ENCODE peak calls at places on chromosomes 13 and 19, in seven cellular contexts. B is HepG2, E is K562, N is H1, K is GM12878, Y is SK-N-SH, J is HCT116. Z is an unnamed sample.

GRCh38 chr13:44879452-44880058 is 109.7 kb downstream of the NUFIP1 start:
- DNase-seq in E (peak; percentile 16), B (no peak), N (no peak), Y (peak; percentile 18), K (peak; percentile 8), J (peak; percentile 40), Z (peak; percentile 55)

GRCh38 chr13:76764429-76764828 is 121.8 kb downstream of the KCTD12 start:
- DNase-seq in E (no peak), J (no peak), N (no peak), B (no peak), Y (no peak), K (no peak), Z (no peak)

GRCh38 chr13:108859202-108860012 is 230.0 kb downstream of the MYO16 start:
- DNase-seq in Y (no peak), K (no peak), J (no peak), N (no peak), B (no peak), E (no peak), Z (peak; percentile 52)

GRCh38 chr19:38721977-38722773 is 22.1 kb downstream of the CAPN12 start:
- DNase-seq in K (no peak), J (no peak), N (no peak), E (no peak), B (peak; percentile 96), Y (no peak), Z (no peak)

GRCh38 chr19:32852216-32852615 is 17.4 kb downstream of the SLC7A9 start:
- DNase-seq in N (no peak), E (no peak), B (no peak), J (no peak), K (no peak), Y (no peak), Z (no peak)

GRCh38 chr13:111920306-111920931 is 146.5 kb upstream of the SOX1 start:
- DNase-seq in Y (no peak), N (no peak), B (no peak), K (no peak), E (no peak), J (no peak), Z (no peak)

GRCh38 chr13:80716610-80717081 is 375.7 kb upstream of the SPRY2 start:
- DNase-seq in E (peak; percentile 23), J (no peak), N (peak; percentile 46), K (no peak), B (no peak), Y (no peak), Z (no peak)

GRCh38 chr19:1055886-1056620 is 10.9 kb upstream of the ARHGAP45 start:
- DNase-seq in J (no peak), Y (no peak), N (no peak), K (no peak), E (no peak), B (no peak), Z (no peak)

GRCh38 chr19:37251308-37252229 is 33.6 kb downstream of the ZNF383 start:
- DNase-seq in Y (peak; percentile 92), E (no peak), K (peak; percentile 54), N (no peak), B (no peak), J (no peak), Z (peak; percentile 97)

GRCh38 chr19:1089126-1089771 is 5.9 kb downstream of the POLR2E start:
- DNase-seq in Y (no peak), B (no peak), E (no peak), J (no peak), N (no peak), K (no peak), Z (no peak)

GRCh38 chr19:51462276-51462675 is 4.0 kb upstream of the SIGLEC8 start:
- DNase-seq in K (no peak), J (no peak), B (no peak), Y (no peak), E (no peak), N (no peak), Z (no peak)

GRCh38 chr13:110540871-110541525 is 20.5 kb downstream of the RAB20 start:
- DNase-seq in K (no peak), B (no peak), E (no peak), J (no peak), Y (no peak), N (no peak), Z (no peak)

GRCh38 chr19:50695251-50696064 is 24.1 kb downstream of the SHANK1 start:
- DNase-seq in J (no peak), N (peak; percentile 82), K (no peak), B (no peak), Y (peak; percentile 97), E (peak; percentile 53), Z (peak; percentile 31)

GRCh38 chr13:45353895-45354294 is 12.9 kb upstream of the TPT1 start:
- DNase-seq in K (no peak), J (no peak), N (no peak), E (no peak), Y (no peak), B (no peak), Z (no peak)

GRCh38 chr19:23784274-23784673 is 25.6 kb upstream of the ZNF681 start:
- DNase-seq in K (peak; percentile 4), J (no peak), Y (no peak), N (no peak), B (no peak), E (no peak), Z (no peak)

GRCh38 chr19:5292843-5293606 is 47.6 kb downstream of the PTPRS start:
- DNase-seq in Y (peak; percentile 99), J (no peak), K (no peak), E (peak; percentile 72), B (no peak), N (no peak), Z (peak; percentile 90)

GRCh38 chr19:38663957-38664502 is 16.6 kb downstream of the ACTN4 start:
- DNase-seq in K (no peak), N (no peak), B (no peak), J (no peak), E (peak; percentile 76), Y (no peak), Z (no peak)

GRCh38 chr13:106440846-106441245 is 94.6 kb downstream of the EFNB2 start:
- DNase-seq in J (no peak), E (no peak), Y (no peak), N (no peak), B (no peak), K (no peak), Z (no peak)

GRCh38 chr13:60351816-60352215 is 45.2 kb upstream of the TDRD3 start:
- DNase-seq in J (no peak), Y (no peak), K (no peak), N (no peak), E (no peak), B (no peak), Z (no peak)

GRCh38 chr19:35783469-35784400 is 8.4 kb downstream of the ARHGAP33 start:
- DNase-seq in N (no peak), J (no peak), E (peak; percentile 17), Y (no peak), B (no peak), K (no peak), Z (no peak)

GRCh38 chr13:35283856-35284255 is 192.6 kb downstream of the MAB21L1 start:
- DNase-seq in N (no peak), Y (no peak), J (no peak), E (no peak), K (no peak), B (peak; percentile 80), Z (peak; percentile 42)

GRCh38 chr13:80504453-80504852 is 163.5 kb upstream of the SPRY2 start:
- DNase-seq in N (no peak), J (no peak), B (no peak), E (no peak), Y (no peak), K (no peak), Z (no peak)

GRCh38 chr19:5775668-5776309 is 8.8 kb downstream of the PRR22 start:
- DNase-seq in N (no peak), K (no peak), E (no peak), B (no peak), Y (no peak), J (no peak), Z (no peak)

GRCh38 chr19:4557971-4558941 is 1.2 kb downstream of the SEMA6B start:
- DNase-seq in N (peak; percentile 92), Y (peak; percentile 83), K (no peak), B (no peak), E (peak; percentile 63), J (no peak), Z (no peak)

GRCh38 chr13:114281351-114282142 is at the start of gene UPF3A:
- DNase-seq in J (peak; percentile 81), N (peak; percentile 94), E (peak; percentile 95), Y (peak; percentile 95), K (peak; percentile 62), B (peak; percentile 83), Z (peak; percentile 94)

GRCh38 chr19:29378126-29378525 is 147.7 kb upstream of the VSTM2B start:
- DNase-seq in N (peak; percentile 10), B (no peak), Y (no peak), J (no peak), K (no peak), E (no peak), Z (no peak)

GRCh38 chr19:56874530-56874929 is 34.0 kb upstream of the PEG3 start:
- DNase-seq in K (no peak), B (no peak), Y (no peak), J (no peak), N (no peak), E (no peak), Z (no peak)
- TF ChIP-seq JUND in K (no peak), B (no peak), Y (no peak), J (no peak), N (no peak), E (no peak), Z (no peak)

GRCh38 chr13:32443111-32443510 is 15.2 kb upstream of the N4BP2L1 start:
- DNase-seq in N (no peak), E (peak; percentile 8), Y (peak; percentile 38), J (peak; percentile 2), K (peak; percentile 60), B (peak; percentile 69), Z (peak; percentile 30)
- TF ChIP-seq JUND in N (no peak), E (no peak), Y (no peak), J (no peak), K (no peak), B (no peak), Z (no peak)

DNA sequence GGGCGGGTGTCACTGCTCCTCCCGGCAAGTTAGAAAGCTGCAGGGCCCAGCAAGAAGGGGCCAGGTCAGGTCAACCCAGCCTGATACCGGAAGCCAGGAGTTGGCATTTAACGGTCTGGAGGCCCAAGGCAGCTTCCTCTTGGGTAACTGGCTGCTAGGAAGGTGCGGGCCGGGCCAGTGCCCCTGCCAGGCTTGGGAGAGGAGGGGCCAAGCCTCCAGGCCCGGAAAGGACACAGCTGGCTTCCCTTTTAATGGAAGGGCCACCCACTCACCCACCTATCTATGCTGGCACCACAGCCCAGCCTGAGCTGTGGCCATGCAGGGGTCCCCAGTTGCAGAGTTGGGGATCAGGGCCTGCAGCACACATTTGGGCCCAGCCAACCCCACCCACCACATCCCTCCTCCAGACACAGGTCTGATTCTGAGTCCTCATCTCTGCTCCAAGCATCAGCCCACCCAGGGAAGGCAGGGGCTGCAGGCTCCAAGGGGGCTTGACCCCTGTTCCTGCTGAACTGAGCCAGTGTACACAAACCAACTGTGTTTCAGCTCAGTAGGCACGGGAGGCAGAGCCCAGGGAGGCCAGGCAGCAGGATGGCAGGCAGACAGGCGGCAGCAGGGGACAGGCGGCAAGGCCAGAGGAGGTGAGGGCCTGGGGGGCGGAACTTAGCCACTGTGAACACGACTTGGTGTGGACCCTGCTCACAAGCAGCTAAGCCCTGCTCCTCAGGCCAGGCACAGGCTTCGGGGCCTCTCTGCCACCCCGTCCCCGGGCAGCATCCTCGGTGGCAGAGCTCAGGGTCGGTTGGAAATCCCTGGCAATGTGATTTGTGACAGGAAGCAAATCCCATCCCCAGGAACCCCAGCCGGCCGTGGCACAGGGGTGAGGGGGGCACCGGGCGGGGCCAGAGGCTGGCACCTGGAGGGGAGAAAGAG is 40.8 kb downstream of the ZSWIM4 start:
- DNase-seq in B (no peak), N (no peak), E (no peak), K (no peak), J (no peak), Y (no peak), Z (no peak)
- TF ChIP-seq JUND in B (no peak), N (no peak), E (no peak), K (no peak), J (no peak), Y (no peak), Z (no peak)

GRCh38 chr19:13937479-13938360 is 497 bp downstream of the PODNL1 start:
- DNase-seq in B (no peak), N (no peak), K (no peak), Y (peak; percentile 87), E (no peak), J (no peak), Z (no peak)
- TF ChIP-seq JUND in B (no peak), N (no peak), K (no peak), Y (no peak), E (no peak), J (no peak), Z (no peak)